ENCODE peak calls at places on chromosome 16, in seven cellular contexts. S is K562, Q is HepG2, T is H1, P is HCT116, E is SK-N-SH, Z is GM12878. G is an unnamed sample.
A peak's percentile ranks its signal among the peaks of the same experiment; 100 is the strongest.

GRCh38 chr16:24062270-24062817 is 193.8 kb upstream of the CACNG3 start:
- DNase-seq in S (no peak), Q (no peak), T (no peak), P (no peak), E (no peak), Z (no peak), G (no peak)

GRCh38 chr16:57593021-57593420 is 35.4 kb upstream of the ADGRG1 start:
- DNase-seq in S (no peak), Q (no peak), T (no peak), P (no peak), E (no peak), Z (no peak), G (no peak)

GRCh38 chr16:17104654-17105053 is 366.1 kb downstream of the XYLT1 start:
- DNase-seq in S (no peak), Q (no peak), T (no peak), P (no peak), E (no peak), Z (no peak), G (no peak)

GRCh38 chr16:2987854-2988253 is 7.6 kb upstream of the PKMYT1 start:
- DNase-seq in S (no peak), Q (no peak), T (no peak), P (no peak), E (peak; percentile 52), Z (no peak), G (no peak)

GRCh38 chr16:82580293-82580900 is 46.4 kb upstream of the CDH13 start:
- DNase-seq in S (no peak), Q (peak; percentile 16), T (no peak), P (peak; percentile 4), E (peak; percentile 22), Z (no peak), G (peak; percentile 71)

GRCh38 chr16:8572063-8572918 is 18.0 kb downstream of the TMEM114 start:
- DNase-seq in S (no peak), Q (no peak), T (no peak), P (no peak), E (no peak), Z (no peak), G (no peak)

GRCh38 chr16:72905581-72905980 is 142.3 kb downstream of the ZFHX3 start:
- DNase-seq in S (no peak), Q (no peak), T (no peak), P (no peak), E (no peak), Z (no peak), G (no peak)

GRCh38 chr16:1770328-1771071 is 843 bp downstream of the NME3 start:
- DNase-seq in S (peak; percentile 43), Q (no peak), T (no peak), P (peak; percentile 62), E (peak; percentile 76), Z (no peak), G (peak; percentile 41)

GRCh38 chr16:17784073-17784472 is 313.3 kb upstream of the XYLT1 start:
- DNase-seq in S (peak; percentile 27), Q (peak; percentile 21), T (no peak), P (no peak), E (no peak), Z (no peak), G (peak; percentile 88)

GRCh38 chr16:80936410-80936809 is 70.3 kb downstream of the CMC2 start:
- DNase-seq in S (no peak), Q (no peak), T (no peak), P (no peak), E (no peak), Z (no peak), G (no peak)

GRCh38 chr16:4597174-4597573 is 17.5 kb downstream of the UBALD1 start:
- DNase-seq in S (no peak), Q (no peak), T (no peak), P (no peak), E (peak; percentile 31), Z (no peak), G (no peak)

GRCh38 chr16:27532088-27532810 is 17.5 kb downstream of the GTF3C1 start:
- DNase-seq in S (no peak), Q (no peak), T (no peak), P (no peak), E (no peak), Z (no peak), G (no peak)

GRCh38 chr16:57569306-57569946 is 27.0 kb downstream of the ADGRG5 start:
- DNase-seq in S (no peak), Q (no peak), T (no peak), P (no peak), E (no peak), Z (no peak), G (no peak)

GRCh38 chr16:87836346-87836843 is 32.9 kb downstream of the SLC7A5 start:
- DNase-seq in S (no peak), Q (no peak), T (no peak), P (no peak), E (no peak), Z (no peak), G (no peak)

DNA sequence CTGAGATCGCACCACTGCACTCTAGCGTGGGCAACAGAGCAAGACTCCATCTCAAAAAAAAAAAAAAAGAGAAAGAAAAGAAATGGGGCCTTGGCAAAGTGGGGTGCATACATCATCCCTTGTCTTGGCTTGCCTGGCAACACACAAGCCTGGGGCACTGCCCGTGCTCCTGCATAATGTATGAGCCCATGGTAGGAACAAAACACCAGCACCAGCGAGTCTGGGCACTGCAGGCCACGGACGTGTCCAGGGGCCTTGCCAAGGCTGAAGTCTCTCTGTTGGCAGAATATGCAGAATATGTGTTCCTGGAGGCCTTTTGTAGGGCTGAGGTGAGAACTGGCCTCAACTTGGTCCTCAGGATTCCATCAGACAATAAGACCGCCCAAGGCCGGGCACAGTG is 15.7 kb upstream of the ALDOA start:
- DNase-seq in S (no peak), Q (no peak), T (no peak), P (no peak), E (no peak), Z (no peak), G (no peak)
- TF ChIP-seq JUND in S (no peak), Q (no peak), T (no peak), P (no peak), E (no peak), Z (no peak), G (no peak)

GRCh38 chr16:30609002-30609927 is 924 bp downstream of the ZNF689 start:
- DNase-seq in S (peak; percentile 69), Q (no peak), T (no peak), P (no peak), E (peak; percentile 84), Z (no peak), G (peak; percentile 53)
- TF ChIP-seq JUND in S (no peak), Q (no peak), T (no peak), P (no peak), E (no peak), Z (no peak), G (no peak)

GRCh38 chr16:86574646-86575045 is 3.7 kb upstream of the FOXL1 start:
- DNase-seq in S (no peak), Q (no peak), T (no peak), P (no peak), E (no peak), Z (no peak), G (no peak)

GRCh38 chr16:86576591-86577313 is 1.6 kb upstream of the FOXL1 start:
- DNase-seq in S (peak; percentile 27), Q (no peak), T (no peak), P (no peak), E (no peak), Z (no peak), G (no peak)

GRCh38 chr16:86575095-86575685 is 3.2 kb upstream of the FOXL1 start:
- DNase-seq in S (no peak), Q (no peak), T (no peak), P (no peak), E (no peak), Z (no peak), G (no peak)

GRCh38 chr16:86577314-86577971 is 906 bp upstream of the FOXL1 start:
- DNase-seq in S (no peak), Q (no peak), T (no peak), P (no peak), E (no peak), Z (no peak), G (no peak)

DNA sequence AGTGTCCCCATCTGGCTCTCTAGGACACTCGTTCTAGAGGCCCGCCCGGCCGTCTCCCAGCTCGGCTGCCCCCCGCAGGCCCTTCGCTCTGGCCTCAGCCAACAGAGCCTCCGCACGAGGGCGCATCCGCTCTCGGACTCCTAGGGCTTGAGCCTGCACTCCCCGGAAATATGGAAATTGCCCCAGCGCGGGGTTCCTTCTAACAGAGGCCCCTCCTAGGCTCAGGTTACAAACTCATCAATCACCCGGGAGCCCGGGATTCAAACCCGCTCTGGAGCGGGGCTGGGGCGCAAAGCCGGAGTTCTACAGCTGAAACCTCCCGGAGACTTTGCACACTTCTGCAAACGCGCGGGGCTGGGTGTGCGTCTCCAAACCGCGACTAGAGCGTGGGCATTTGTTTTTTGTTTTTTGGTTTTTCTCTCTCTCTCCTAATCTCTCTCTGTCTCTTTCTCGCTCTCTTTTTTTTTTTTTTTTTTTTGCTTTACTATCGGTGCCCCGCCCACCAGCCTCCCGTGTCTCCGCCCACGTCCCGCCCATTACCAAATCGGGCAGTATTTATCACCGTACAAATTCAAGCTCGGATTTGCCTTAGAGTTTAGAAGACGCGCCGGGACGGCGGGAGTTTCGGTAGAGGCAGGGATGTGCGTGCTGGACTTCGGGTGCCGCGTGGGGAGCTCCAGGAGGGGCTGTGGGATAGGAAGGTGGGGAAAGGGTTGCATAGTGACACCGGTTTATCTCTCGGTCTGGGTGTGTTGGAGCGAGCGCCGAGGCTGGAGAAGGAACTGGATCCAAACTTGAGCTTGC is 2.4 kb upstream of the FOXL1 start:
- DNase-seq in S (peak; percentile 94), Q (peak; percentile 63), T (no peak), P (peak; percentile 97), E (peak; percentile 67), Z (no peak), G (peak; percentile 93)
- TF ChIP-seq JUND in S (peak; percentile 33), Q (no peak), T (no peak), P (no peak), E (no peak), Z (no peak), G (no peak)

GRCh38 chr16:68790130-68790761 is 53.1 kb upstream of the TANGO6 start:
- DNase-seq in S (no peak), Q (peak; percentile 96), T (no peak), P (no peak), E (no peak), Z (no peak), G (peak; percentile 72)
- TF ChIP-seq JUND in S (no peak), Q (peak; percentile 40), T (no peak), P (no peak), E (no peak), Z (no peak), G (no peak)

DNA sequence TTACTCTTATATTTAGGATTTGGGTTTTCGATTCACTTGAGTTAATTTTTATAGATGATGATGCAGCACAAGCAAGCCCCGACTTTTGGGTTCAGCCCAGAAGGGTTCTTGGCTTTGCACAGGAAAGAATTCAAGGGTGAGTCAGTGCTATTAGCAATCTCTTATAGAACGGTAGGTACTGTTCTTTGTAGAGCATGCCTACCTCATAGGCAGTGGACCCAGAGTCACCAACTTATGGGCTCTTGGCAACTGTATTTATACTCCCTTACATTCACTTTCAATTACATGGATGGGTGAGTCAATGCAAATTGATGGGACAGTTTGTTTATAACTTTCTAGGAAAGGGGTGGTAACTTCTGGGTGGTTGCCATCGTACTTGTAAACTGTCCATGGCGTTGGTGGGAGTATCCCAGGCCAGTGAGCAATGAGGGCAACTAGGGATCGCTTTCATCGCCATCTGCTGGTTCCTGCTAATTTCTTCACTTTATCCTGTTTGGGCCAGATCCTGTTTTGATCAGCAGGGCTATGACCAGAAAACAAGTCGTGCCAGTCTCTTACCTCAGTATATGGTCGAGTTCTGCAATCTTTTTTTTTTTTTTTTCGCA is 362.6 kb downstream of the CNTNAP4 start:
- DNase-seq in S (no peak), Q (peak; percentile 47), T (peak; percentile 19), P (no peak), E (peak; percentile 13), Z (no peak), G (no peak)
- TF ChIP-seq JUND in S (no peak), Q (no peak), T (no peak), P (no peak), E (no peak), Z (no peak), G (no peak)

G was measured in T47D.